ENCODE peak calls at places on chromosomes 3 and 15, in five cellular contexts. N is mesendoderm, P is hepatocyte, V is HepG2, L is OCI-LY7. A is an unnamed sample.

GRCh38 chr15:65208656-65209055 is 2.6 kb downstream of the CILP start:
- DNase-seq in N (peak), P (no peak), V (no peak), L (no peak), A (no peak)

GRCh38 chr3:133527306-133527705 is 46.2 kb upstream of the CDV3 start:
- DNase-seq in N (no peak), P (peak), V (no peak), L (no peak), A (no peak)

GRCh38 chr3:15331606-15332404 is 581 bp downstream of the SH3BP5 start:
- DNase-seq in N (no peak), P (no peak), V (no peak), L (peak), A (no peak)

GRCh38 chr15:68829068-68829467 is 8.4 kb upstream of the ANP32A start:
- DNase-seq in N (peak), P (no peak), V (peak), L (peak), A (no peak)

GRCh38 chr3:113948015-113948917 is 453 bp downstream of the ZDHHC23 start:
- DNase-seq in N (peak), P (peak), V (peak), L (peak), A (peak)

GRCh38 chr15:49530106-49530505 is 90.5 kb downstream of the FAM227B start:
- DNase-seq in N (no peak), P (no peak), V (peak), L (no peak), A (no peak)

GRCh38 chr3:167864559-167864887 is 129.0 kb downstream of the SERPINI1 start:
- DNase-seq in N (no peak), P (no peak), V (no peak), L (no peak), A (no peak)

GRCh38 chr15:88470625-88471372 is 3.3 kb downstream of the MRPS11 start:
- DNase-seq in N (no peak), P (no peak), V (no peak), L (no peak), A (no peak)

GRCh38 chr15:73143763-73144155 is 91.5 kb downstream of the NEO1 start:
- DNase-seq in N (no peak), P (no peak), V (no peak), L (no peak), A (no peak)

GRCh38 chr3:123732447-123732846 is 147.6 kb upstream of the HACD2 start:
- DNase-seq in N (no peak), P (peak), V (peak), L (no peak), A (peak)

GRCh38 chr3:73637042-73637441 is 12.3 kb upstream of the PDZRN3 start:
- DNase-seq in N (no peak), P (no peak), V (no peak), L (no peak), A (no peak)

GRCh38 chr3:149378420-149379388 is 1.3 kb upstream of the TM4SF1 start:
- DNase-seq in N (no peak), P (no peak), V (no peak), L (no peak), A (no peak)
- H3K4me2 ChIP-seq in N (no peak), P (peak), V (peak), L (no peak), A (peak)

GRCh38 chr15:77974098-77974414 is 103.5 kb downstream of the TBC1D2B start:
- DNase-seq in N (no peak), P (no peak), V (no peak), L (no peak), A (no peak)
- H3K4me2 ChIP-seq in N (no peak), P (no peak), V (no peak), L (no peak), A (no peak)

GRCh38 chr3:110265302-110265701 is 806.3 kb upstream of the NECTIN3 start:
- DNase-seq in N (no peak), P (no peak), V (no peak), L (no peak), A (no peak)

DNA sequence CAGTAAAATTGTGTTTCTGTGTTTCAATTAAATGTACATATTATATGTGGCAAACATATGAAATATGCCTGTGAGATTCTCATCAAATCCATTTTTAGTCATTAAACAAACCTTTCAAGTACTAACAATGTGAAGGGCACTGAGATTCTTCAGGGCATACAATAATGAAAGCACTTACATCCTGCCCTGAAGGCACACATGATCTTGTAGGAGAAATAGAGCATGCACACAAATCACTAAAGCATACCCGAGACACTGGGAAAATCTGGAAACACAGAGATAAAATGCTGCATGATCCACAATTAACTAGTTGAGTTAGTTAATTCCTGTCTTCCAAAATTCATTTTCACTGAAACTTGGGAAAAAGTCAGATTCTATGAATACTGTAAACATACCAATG is 810.5 kb upstream of the NECTIN3 start:
- DNase-seq in N (no peak), P (no peak), V (no peak), L (no peak), A (no peak)
- H3K4me2 ChIP-seq in N (no peak), P (no peak), V (no peak), L (no peak), A (no peak)

DNA sequence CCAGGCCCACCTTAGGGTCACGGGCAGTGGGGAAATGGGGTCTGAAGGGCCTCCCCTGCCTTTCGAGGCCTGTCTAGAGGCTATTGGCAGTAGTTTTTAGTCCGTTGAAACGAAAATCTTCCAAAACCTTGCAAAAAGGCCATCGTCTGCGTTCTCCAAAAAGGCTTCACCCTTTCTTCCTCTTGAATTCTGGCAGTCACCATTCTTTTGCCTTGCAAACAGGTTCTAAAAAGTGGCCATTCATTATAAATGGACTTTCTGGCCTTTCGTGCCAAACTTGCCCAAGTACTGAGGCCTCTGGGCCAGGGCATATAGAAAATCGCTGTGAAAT is 367 bp upstream of the TARS3 start:
- DNase-seq in N (no peak), P (no peak), V (no peak), L (no peak), A (no peak)
- H3K4me2 ChIP-seq in N (no peak), P (peak), V (peak), L (peak), A (peak)

GRCh38 chr3:46098319-46098761 is 71.1 kb upstream of the XCR1 start:
- DNase-seq in N (no peak), P (no peak), V (no peak), L (peak), A (peak)

GRCh38 chr3:46096781-46097180 is 69.5 kb upstream of the XCR1 start:
- DNase-seq in N (no peak), P (no peak), V (no peak), L (no peak), A (no peak)

GRCh38 chr3:46095307-46095706 is 68.0 kb upstream of the XCR1 start:
- DNase-seq in N (no peak), P (no peak), V (no peak), L (peak), A (no peak)

GRCh38 chr3:46096336-46096735 is 69.1 kb upstream of the XCR1 start:
- DNase-seq in N (no peak), P (no peak), V (no peak), L (no peak), A (no peak)

GRCh38 chr3:46097691-46098241 is 70.5 kb upstream of the XCR1 start:
- DNase-seq in N (no peak), P (no peak), V (no peak), L (peak), A (no peak)
- H3K4me2 ChIP-seq in N (no peak), P (no peak), V (no peak), L (peak), A (peak)

GRCh38 chr3:68988740-68989139 is 24.7 kb downstream of the EOGT start:
- DNase-seq in N (no peak), P (no peak), V (no peak), L (no peak), A (no peak)

GRCh38 chr3:68985391-68985790 is 28.1 kb downstream of the EOGT start:
- DNase-seq in N (no peak), P (no peak), V (no peak), L (no peak), A (no peak)

GRCh38 chr3:68984011-68984410 is 29.5 kb downstream of the EOGT start:
- DNase-seq in N (no peak), P (no peak), V (no peak), L (no peak), A (no peak)

GRCh38 chr3:68986496-68987208 is 26.8 kb downstream of the EOGT start:
- DNase-seq in N (no peak), P (no peak), V (no peak), L (no peak), A (no peak)

DNA sequence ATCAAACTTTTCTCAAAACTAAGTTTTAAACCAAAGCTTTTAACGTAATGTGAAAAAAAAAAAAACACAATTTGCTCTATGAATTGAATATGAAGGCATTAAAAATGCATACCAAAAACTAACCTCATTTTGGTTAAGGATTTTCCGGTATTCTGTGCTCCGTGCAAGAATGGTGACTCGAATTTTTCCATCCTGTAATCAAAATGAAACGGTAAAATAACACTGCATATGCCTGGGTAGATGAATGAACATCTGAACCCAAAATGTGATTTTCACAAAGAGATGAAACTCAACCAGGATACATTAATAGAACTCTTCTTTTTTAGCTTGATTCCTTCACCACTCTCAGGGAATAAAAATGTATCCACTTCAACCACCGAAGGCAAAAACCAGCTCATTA is 26.2 kb downstream of the EOGT start:
- DNase-seq in N (no peak), P (no peak), V (no peak), L (no peak), A (no peak)
- H3K4me2 ChIP-seq in N (no peak), P (no peak), V (no peak), L (no peak), A (no peak)

DNA sequence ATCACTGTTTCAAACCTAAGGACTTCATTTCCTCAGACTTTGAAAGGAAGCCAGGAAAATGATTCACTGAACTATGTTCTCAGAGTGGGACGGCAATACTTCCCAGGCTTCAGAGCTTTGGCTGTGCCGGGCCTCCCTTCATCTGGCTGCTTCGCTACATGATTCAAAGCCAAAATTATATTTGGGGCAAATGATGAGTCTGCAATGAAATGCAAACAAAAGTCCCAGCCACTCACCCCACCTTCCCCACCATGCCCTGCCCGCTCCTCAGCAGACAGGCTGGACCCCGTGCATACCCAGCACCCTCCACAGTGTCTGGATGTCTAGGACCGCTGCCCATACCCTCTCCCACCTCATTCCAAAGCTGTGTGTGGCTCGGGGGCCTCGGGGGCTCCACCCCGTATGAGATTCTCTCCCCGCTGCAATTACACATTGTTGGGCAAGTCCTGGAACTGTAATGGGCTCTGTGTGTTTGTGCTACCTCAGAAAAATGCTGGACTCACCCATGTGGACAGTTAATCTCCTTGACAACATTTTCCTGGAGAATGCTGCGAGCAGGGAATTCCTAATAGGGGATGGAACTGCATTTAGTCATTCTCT is 32.2 kb downstream of the ATP10A start:
- DNase-seq in N (no peak), P (peak), V (no peak), L (no peak), A (no peak)
- H3K4me2 ChIP-seq in N (no peak), P (peak), V (no peak), L (no peak), A (no peak)

GRCh38 chr3:61580982-61581654 is 19.7 kb downstream of the PTPRG start:
- DNase-seq in N (no peak), P (no peak), V (no peak), L (no peak), A (no peak)
- H3K4me2 ChIP-seq in N (no peak), P (no peak), V (no peak), L (no peak), A (no peak)

GRCh38 chr15:70127797-70128756 is 30.4 kb upstream of the TLE3 start:
- DNase-seq in N (no peak), P (no peak), V (no peak), L (no peak), A (no peak)

GRCh38 chr15:70127288-70127746 is 29.6 kb upstream of the TLE3 start:
- DNase-seq in N (no peak), P (peak), V (peak), L (no peak), A (peak)

GRCh38 chr15:70128757-70129140 is 31.0 kb upstream of the TLE3 start:
- DNase-seq in N (no peak), P (no peak), V (no peak), L (no peak), A (no peak)

GRCh38 chr15:70126382-70126781 is 28.7 kb upstream of the TLE3 start:
- DNase-seq in N (no peak), P (no peak), V (no peak), L (no peak), A (no peak)

GRCh38 chr15:70125605-70126004 is 27.9 kb upstream of the TLE3 start:
- DNase-seq in N (no peak), P (no peak), V (no peak), L (no peak), A (no peak)
- H3K4me2 ChIP-seq in N (no peak), P (no peak), V (no peak), L (no peak), A (no peak)